ENCODE peak calls at places on chromosomes 5 and 9, in four cellular contexts. L, D, M and Q are unnamed samples.

GRCh38 chr5:368162-369084 is 46.9 kb downstream of the AHRR start:
- DNase-seq in L (no peak), M (peak; percentile 73), D (no peak), Q (peak; percentile 98)

GRCh38 chr5:150138551-150139265 is 16.9 kb downstream of the PDGFRB start:
- DNase-seq in D (no peak), L (no peak), M (no peak), Q (peak; percentile 96)

GRCh38 chr5:65823174-65823573 is 101.2 kb downstream of the NLN start:
- DNase-seq in L (no peak), M (no peak), D (peak; percentile 46), Q (peak; percentile 23)

GRCh38 chr5:63401434-63402046 is 560.7 kb downstream of the HTR1A start:
- DNase-seq in M (peak; percentile 1), L (peak; percentile 38), D (peak; percentile 8), Q (peak; percentile 8)

GRCh38 chr9:34459941-34460340 is 1.3 kb downstream of the DNAI1 start:
- DNase-seq in D (no peak), L (no peak), M (no peak), Q (peak; percentile 57)

GRCh38 chr5:111072949-111073682 is 1.6 kb downstream of the TSLP start:
- DNase-seq in M (no peak), D (peak; percentile 11), L (peak; percentile 68), Q (peak; percentile 28)

GRCh38 chr5:41827792-41828191 is 42.4 kb downstream of the OXCT1 start:
- DNase-seq in D (no peak), L (no peak), M (no peak), Q (no peak)

GRCh38 chr5:173963867-173964429 is 25.0 kb upstream of the C5orf47 start:
- DNase-seq in M (no peak), L (no peak), D (no peak), Q (no peak)

GRCh38 chr5:102754499-102755424 is at the start of gene PAM:
- DNase-seq in L (peak; percentile 62), D (peak; percentile 66), M (no peak), Q (peak; percentile 62)

GRCh38 chr5:139064613-139065012 is 133.6 kb downstream of the SIL1 start:
- DNase-seq in M (no peak), D (no peak), L (no peak), Q (no peak)

GRCh38 chr9:90007516-90008430 is 403.0 kb downstream of the GADD45G start:
- DNase-seq in M (no peak), D (no peak), L (no peak), Q (peak; percentile 82)

GRCh38 chr9:35579130-35579529 is 25.9 kb upstream of the TESK1 start:
- DNase-seq in D (no peak), M (peak; percentile 35), L (no peak), Q (peak; percentile 19)

GRCh38 chr5:5371943-5372342 is 50.5 kb upstream of the ICE1 start:
- DNase-seq in D (no peak), L (no peak), M (no peak), Q (no peak)

GRCh38 chr9:105993051-105993854 is 298.9 kb downstream of the TMEM38B start:
- DNase-seq in D (no peak), L (no peak), M (no peak), Q (no peak)

GRCh38 chr5:139514486-139514856 is 31.9 kb upstream of the STING1 start:
- DNase-seq in M (no peak), L (no peak), D (no peak), Q (no peak)

GRCh38 chr5:81426347-81426746 is 32.4 kb upstream of the ACOT12 start:
- DNase-seq in M (no peak), L (no peak), D (no peak), Q (no peak)

GRCh38 chr5:111227226-111227782 is 3.1 kb downstream of the CAMK4 start:
- DNase-seq in D (no peak), M (no peak), L (no peak), Q (no peak)

GRCh38 chr9:126642839-126643238 is 29.1 kb downstream of the LMX1B start:
- DNase-seq in L (no peak), M (no peak), D (no peak), Q (no peak)

GRCh38 chr9:18379073-18379811 is 94.7 kb upstream of the ADAMTSL1 start:
- DNase-seq in D (no peak), M (no peak), L (no peak), Q (peak; percentile 97)

GRCh38 chr9:116202219-116202912 is 48.8 kb downstream of the PAPPA start:
- DNase-seq in L (no peak), D (no peak), M (no peak), Q (no peak)

GRCh38 chr5:172972557-172972956 is 11.0 kb upstream of the ATP6V0E1 start:
- DNase-seq in D (no peak), L (no peak), M (no peak), Q (no peak)

GRCh38 chr9:3730527-3730926 is 204.7 kb upstream of the RFX3 start:
- DNase-seq in L (no peak), M (peak; percentile 26), D (no peak), Q (no peak)

GRCh38 chr9:116144038-116144437 is 9.6 kb upstream of the PAPPA start:
- DNase-seq in M (no peak), D (no peak), L (no peak), Q (peak; percentile 88)

GRCh38 chr5:171648279-171648774 is 137.3 kb upstream of the SMIM23 start:
- DNase-seq in L (no peak), D (no peak), M (no peak), Q (no peak)

DNA sequence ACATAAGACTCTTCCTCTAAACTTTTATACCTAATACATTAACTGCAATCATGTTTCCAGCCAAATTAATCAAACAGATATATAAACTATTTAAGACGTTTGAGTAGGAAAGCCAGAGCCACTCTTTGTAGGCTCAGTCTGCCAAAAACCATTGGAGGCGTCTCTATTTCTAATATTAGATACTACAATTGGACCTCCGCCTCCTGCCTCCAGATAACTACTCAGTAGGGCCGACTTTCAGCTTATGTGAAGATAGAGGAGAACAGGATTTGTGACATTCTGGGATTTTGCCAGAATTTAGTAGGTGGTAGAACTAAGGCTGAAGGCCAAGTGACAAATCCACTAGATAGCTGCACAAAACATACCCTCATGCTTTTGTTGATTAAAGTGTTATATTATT is 463.0 kb downstream of the CETN3 start:
- DNase-seq in D (no peak), M (no peak), L (no peak), Q (no peak)
- H3K4me3 ChIP-seq in D (no peak overlapping the region), M (no peak overlapping the region), L (no peak overlapping the region), Q (no peak overlapping the region)

GRCh38 chr5:107254214-107254901 is 416.4 kb downstream of the EFNA5 start:
- DNase-seq in M (no peak), L (no peak), D (no peak), Q (no peak)
- TF ChIP-seq ELK1 in M (no peak), L (no peak), D (no peak), Q (no peak)

GRCh38 chr9:121499177-121499426 is 542 bp downstream of the GGTA1 start:
- DNase-seq in L (no peak), D (no peak), M (no peak), Q (no peak)
- H3K4me3 ChIP-seq in L (no peak overlapping the region), D (peak overlapping the region; percentile 53), M (no peak overlapping the region), Q (peak overlapping the region; percentile 33)

DNA sequence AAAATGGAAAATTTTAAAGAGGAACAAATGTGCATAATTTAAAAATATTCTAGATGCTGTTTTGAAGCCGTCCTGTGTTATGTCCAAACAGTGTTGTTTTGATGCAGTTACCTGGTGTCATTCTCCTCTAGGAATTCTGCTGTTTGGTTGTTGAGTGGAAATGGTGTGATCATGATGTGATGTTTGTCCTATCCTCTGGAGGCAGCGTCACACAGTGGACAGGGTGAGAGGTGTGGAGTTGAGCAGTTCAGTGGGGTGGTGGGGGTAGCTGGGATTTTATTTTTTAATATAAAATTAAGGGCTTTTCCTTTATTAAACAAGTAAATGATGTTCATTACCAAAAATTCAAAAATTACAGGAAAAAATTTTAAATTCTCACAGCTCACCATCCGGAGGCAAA is 31.2 kb downstream of the PRDM6 start:
- DNase-seq in M (no peak), L (no peak), D (peak; percentile 53), Q (no peak)
- TF ChIP-seq ELK1 in M (no peak), L (no peak), D (no peak), Q (no peak)

DNA sequence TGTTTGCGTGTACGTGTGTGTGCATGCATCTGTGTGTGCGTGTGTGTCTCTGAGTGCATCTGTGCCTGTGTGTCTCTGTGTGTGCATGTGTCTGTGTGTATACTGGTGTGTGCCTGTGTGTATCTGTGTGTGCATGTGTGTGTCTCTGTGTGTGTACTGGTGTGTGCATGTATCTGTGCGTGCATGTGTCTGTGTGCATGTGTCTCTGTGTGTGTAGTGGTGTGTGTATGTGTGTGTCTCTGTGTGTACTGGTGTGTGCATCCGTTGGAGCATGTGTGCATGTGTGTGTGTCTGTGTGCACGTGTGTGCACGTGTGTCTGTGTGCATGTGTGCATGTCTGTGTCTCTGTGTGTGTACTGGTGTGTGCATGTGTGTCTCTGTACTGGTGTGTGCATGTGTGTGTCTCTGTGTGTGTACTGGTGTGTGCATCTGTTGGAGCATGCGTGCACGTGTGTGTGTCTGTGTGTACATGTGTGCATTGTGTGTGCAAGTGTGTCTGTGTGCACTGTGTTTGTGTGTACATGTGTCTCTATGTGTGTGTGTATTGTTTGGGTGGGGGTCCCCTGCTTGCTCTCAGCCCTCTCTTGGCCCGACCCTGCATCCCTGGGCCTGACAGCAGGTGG is 23.8 kb upstream of the NOTCH1 start:
- DNase-seq in D (no peak), M (no peak), L (no peak), Q (no peak)
- H3K4me3 ChIP-seq in D (no peak overlapping the region), M (no peak overlapping the region), L (no peak overlapping the region), Q (no peak overlapping the region)

DNA sequence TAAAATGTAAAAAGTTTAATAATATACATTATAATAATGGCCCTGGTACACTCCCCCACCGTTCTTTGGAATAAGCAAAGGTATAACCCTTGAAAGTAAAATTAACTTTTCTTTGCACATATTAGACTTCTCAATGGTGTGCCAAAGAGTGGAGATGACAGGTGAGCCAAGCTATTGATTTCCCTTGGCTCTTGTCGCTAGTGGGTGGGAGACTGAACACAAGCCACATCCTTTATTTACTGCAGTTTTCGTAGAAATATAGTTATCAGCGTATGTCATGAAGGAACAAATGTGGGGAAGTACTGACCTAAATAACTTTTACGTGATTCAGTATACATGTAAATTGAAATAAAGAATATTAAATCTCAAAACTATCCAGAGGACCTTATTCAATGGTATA is 549.3 kb downstream of the RAB3C start:
- DNase-seq in D (no peak), L (no peak), M (no peak), Q (no peak)
- TF ChIP-seq ELK1 in D (no peak), L (no peak), M (no peak), Q (no peak)